ENCODE peak calls at places on chromosomes 1 and 21, in nine cellular contexts. D is cardiac muscle cell; E is activated CD8-positive, alpha-beta memory T cell treated with anti-CD3 and anti-CD28 coated beads, Interleukin-2, amount 10 ng/mL, durations not matched to agents 7 days and 5 days; I is EL; R is activated T-cell treated with anti-CD3 and anti-CD28 coated beads for 24 hours; F is T-helper 9 cell; G is fibroblast of lung; K is mesenchymal stem cell; T is activated naive CD4-positive, alpha-beta T cell treated with anti-CD3 and anti-CD28 coated beads, Interleukin-2, amount 10 ng/mL, durations not matched to agents 7 days and 5 days. B is an unnamed sample.

GRCh38 chr21:42561742-42562141 is 48.1 kb downstream of the SLC37A1 start:
- DNase-seq in D (no peak), I (no peak), E (no peak), F (no peak), G (no peak), T (no peak), R (no peak), K (no peak), B (no peak)

GRCh38 chr1:105172803-105173202 is 1423.1 kb downstream of the AMY1C start:
- DNase-seq in I (no peak), R (no peak), K (no peak), E (no peak), T (no peak), G (no peak), D (peak), F (no peak), B (no peak)

GRCh38 chr1:19091539-19091938 is 118.5 kb downstream of the UBR4 start:
- DNase-seq in D (no peak), K (no peak), E (no peak), G (no peak), T (no peak), F (no peak), R (no peak), I (no peak), B (no peak)

GRCh38 chr1:2344121-2344681 is 47.2 kb downstream of the MORN1 start:
- DNase-seq in R (no peak), D (no peak), I (no peak), F (no peak), G (no peak), E (no peak), T (no peak), K (no peak), B (no peak)

GRCh38 chr1:211577826-211578639 is 928 bp downstream of the SLC30A1 start:
- DNase-seq in I (peak), D (peak), E (peak), T (peak), R (peak), G (peak), K (peak), F (peak), B (peak)

GRCh38 chr1:4018721-4019521 is 118.8 kb upstream of the C1orf174 start:
- DNase-seq in T (no peak), F (no peak), D (no peak), G (no peak), E (no peak), I (no peak), K (no peak), R (no peak), B (no peak)

GRCh38 chr1:153933420-153933819 is 10.6 kb upstream of the GATAD2B start:
- DNase-seq in T (peak), I (no peak), D (no peak), R (no peak), F (no peak), E (no peak), K (no peak), G (no peak), B (no peak)

GRCh38 chr1:161962094-161962887 is 61.4 kb downstream of the OLFML2B start:
- DNase-seq in K (peak), D (no peak), G (peak), R (peak), E (no peak), I (peak), F (no peak), T (peak), B (peak)

GRCh38 chr1:185880779-185881333 is 146.7 kb downstream of the HMCN1 start:
- DNase-seq in D (no peak), G (no peak), R (no peak), F (no peak), E (no peak), K (no peak), T (no peak), I (no peak), B (no peak)

GRCh38 chr1:237570530-237570929 is 320.2 kb downstream of the ZP4 start:
- DNase-seq in D (no peak), E (no peak), I (no peak), F (no peak), R (no peak), G (no peak), K (no peak), T (no peak), B (no peak)

GRCh38 chr1:69911301-69911801 is 294.0 kb downstream of the LRRC40 start:
- DNase-seq in I (peak), K (peak), D (no peak), R (no peak), T (no peak), E (no peak), F (no peak), G (peak), B (peak)

GRCh38 chr1:180863158-180863775 is 49.4 kb upstream of the KIAA1614 start:
- DNase-seq in K (peak), D (peak), E (no peak), T (no peak), G (peak), I (peak), R (no peak), F (peak), B (peak)

GRCh38 chr21:32377991-32378390 is 14.8 kb downstream of the URB1 start:
- DNase-seq in R (no peak), I (no peak), F (no peak), E (no peak), D (no peak), T (no peak), K (no peak), G (no peak), B (no peak)

GRCh38 chr1:217542136-217542777 is 88.6 kb downstream of the GPATCH2 start:
- DNase-seq in T (no peak), E (no peak), D (no peak), R (no peak), I (no peak), G (no peak), K (no peak), F (no peak), B (no peak)

GRCh38 chr21:44527983-44528633 is 11.9 kb downstream of the KRTAP10-1 start:
- DNase-seq in D (no peak), T (peak), G (no peak), E (no peak), I (no peak), K (no peak), R (no peak), F (no peak), B (no peak)

GRCh38 chr21:24197956-24198355 is 1409.3 kb downstream of the MRPL39 start:
- DNase-seq in K (no peak), R (no peak), G (peak), F (no peak), T (no peak), D (no peak), I (no peak), E (no peak), B (no peak)

B was measured in EH.